ENCODE peak calls at places on chromosome 16, in four cellular contexts. B, U, P and S are unnamed samples.

GRCh38 chr16:29641561-29641960 is 21.5 kb upstream of the SPN start:
- DNase-seq in B (peak; percentile 48), U (no peak), P (no peak), S (no peak)

GRCh38 chr16:56608876-56609462 is 585 bp downstream of the MT2A start:
- DNase-seq in U (no peak), B (no peak), P (no peak), S (no peak)

GRCh38 chr16:20866161-20866772 is 33.9 kb downstream of the DCUN1D3 start:
- DNase-seq in P (peak; percentile 70), U (peak; percentile 66), B (no peak), S (no peak)

GRCh38 chr16:54927125-54928015 is 3.3 kb upstream of the IRX5 start:
- DNase-seq in P (no peak), U (no peak), B (peak; percentile 13), S (peak; percentile 98)

GRCh38 chr16:48126801-48127644 is 28.8 kb downstream of the ABCC12 start:
- DNase-seq in U (no peak), B (no peak), P (peak; percentile 68), S (peak; percentile 88)

GRCh38 chr16:54931041-54931756 is 534 bp downstream of the IRX5 start:
- DNase-seq in B (no peak), U (no peak), P (no peak), S (no peak)

GRCh38 chr16:56558024-56558747 is 6.7 kb upstream of the MT4 start:
- DNase-seq in B (no peak), U (no peak), P (peak; percentile 9), S (no peak)

GRCh38 chr16:63945805-63946204 is 1176.1 kb downstream of the CDH11 start:
- DNase-seq in P (no peak), B (no peak), U (no peak), S (no peak)

GRCh38 chr16:48330847-48331204 is 54.4 kb downstream of the SIAH1 start:
- DNase-seq in B (no peak), P (no peak), U (no peak), S (no peak)

GRCh38 chr16:1782408-1783247 is at the start of the genes NUBP2 and SPSB3:
- DNase-seq in P (peak; percentile 100), B (peak; percentile 100), U (peak; percentile 99), S (peak; percentile 100)
- TF ChIP-seq CTCF in P (no peak), B (no peak), U (no peak), S (no peak)

DNA sequence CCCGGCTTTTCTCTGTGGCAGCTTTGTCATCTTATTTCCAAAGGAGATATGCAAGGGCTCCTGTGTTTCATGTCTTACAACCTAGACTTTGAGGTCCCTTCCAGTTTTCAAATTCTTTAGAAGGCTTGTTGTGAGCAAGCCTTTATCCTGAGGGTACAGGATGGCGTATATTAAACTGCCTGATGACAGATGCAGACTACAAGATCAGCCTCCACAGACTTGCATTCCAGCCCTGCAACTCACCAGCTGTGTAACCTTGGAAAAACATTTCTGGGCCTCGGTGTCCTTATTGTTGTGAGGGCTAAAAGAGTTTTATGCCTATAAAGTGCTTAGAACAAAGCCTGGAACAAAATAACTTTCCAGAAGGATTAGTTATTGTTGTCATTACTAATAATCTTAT is 25.4 kb upstream of the ABCA3 start:
- DNase-seq in B (no peak), P (no peak), U (no peak), S (no peak)
- H3K4me3 ChIP-seq in B (no peak overlapping the region), P (no peak overlapping the region), U (no peak overlapping the region), S (no peak overlapping the region)

GRCh38 chr16:4511441-4512082 is 27.0 kb downstream of the CDIP1 start:
- DNase-seq in B (peak; percentile 40), U (no peak), P (peak; percentile 74), S (no peak)
- TF ChIP-seq CTCF in B (peak; percentile 62), U (peak; percentile 41), P (peak; percentile 70), S (peak; percentile 54)

GRCh38 chr16:89482824-89483220 is 7.5 kb downstream of the ANKRD11 start:
- DNase-seq in P (no peak), B (no peak), U (no peak), S (no peak)
- H3K4me3 ChIP-seq in P (no peak overlapping the region), B (no peak overlapping the region), U (no peak overlapping the region), S (no peak overlapping the region)

DNA sequence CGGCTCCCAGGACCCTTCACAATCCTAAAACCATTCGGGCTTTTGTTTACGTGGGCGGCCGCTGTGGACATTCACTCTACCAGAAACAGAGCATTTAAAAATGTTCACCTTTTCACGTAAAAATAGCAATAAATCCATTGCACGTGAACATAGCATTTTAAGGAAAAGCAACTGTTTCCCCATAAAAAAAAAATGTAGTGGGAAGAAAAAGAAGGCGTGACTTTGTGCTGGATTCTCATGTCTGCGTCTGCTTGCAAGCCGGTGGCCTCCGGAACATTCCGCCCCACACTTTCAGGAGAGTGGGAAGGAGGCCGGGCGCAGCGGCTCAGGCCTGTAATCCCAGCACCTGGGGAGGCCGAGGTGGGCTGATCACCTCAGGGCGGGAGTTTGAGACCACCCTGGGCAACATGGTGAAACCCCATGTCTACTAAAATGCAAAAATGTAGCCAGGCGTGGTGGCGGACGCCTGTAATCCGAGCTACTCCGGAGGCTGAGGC is 13.4 kb upstream of the GNG13 start:
- DNase-seq in U (no peak), P (no peak), B (no peak), S (no peak)
- TF ChIP-seq CTCF in U (no peak), P (no peak), B (no peak), S (no peak)